ENCODE peak calls at places on chromosomes 4 and X, in eight cellular contexts. One of them, this sample, is unnamed.

GRCh38 chr4:65120287-65120686 is 550.0 kb downstream of the EPHA5 start:
- DNase-seq in adrenal gland: no peak
- DNase-seq in IMR-90: no peak
- DNase-seq in left ventricle myocardium inferior: no peak
- DNase-seq in transverse colon: no peak
- DNase-seq in A549: no peak
- DNase-seq in esophagus squamous epithelium: no peak
- DNase-seq in suprapubic skin: no peak
- DNase-seq in this sample: no peak

GRCh38 chrX:8724176-8724757 is 7.7 kb downstream of the ANOS1 start:
- DNase-seq in A549: peak
- DNase-seq in IMR-90: no peak
- DNase-seq in transverse colon: no peak
- DNase-seq in adrenal gland: no peak
- DNase-seq in left ventricle myocardium inferior: no peak
- DNase-seq in suprapubic skin: no peak
- DNase-seq in esophagus squamous epithelium: no peak
- DNase-seq in this sample: no peak

GRCh38 chr4:7355795-7356194 is 78.9 kb downstream of the PSAPL1 start:
- DNase-seq in IMR-90: no peak
- DNase-seq in esophagus squamous epithelium: no peak
- DNase-seq in transverse colon: no peak
- DNase-seq in left ventricle myocardium inferior: no peak
- DNase-seq in adrenal gland: no peak
- DNase-seq in A549: no peak
- DNase-seq in suprapubic skin: no peak
- DNase-seq in this sample: no peak

GRCh38 chrX:134883134-134883700 is 107.6 kb upstream of the SMIM10 start:
- DNase-seq in transverse colon: no peak
- DNase-seq in left ventricle myocardium inferior: no peak
- DNase-seq in IMR-90: no peak
- DNase-seq in A549: no peak
- DNase-seq in suprapubic skin: no peak
- DNase-seq in esophagus squamous epithelium: no peak
- DNase-seq in adrenal gland: no peak
- DNase-seq in this sample: peak

GRCh38 chr4:48271048-48271452 is 1.4 kb upstream of the TEC start:
- DNase-seq in IMR-90: no peak
- DNase-seq in transverse colon: no peak
- DNase-seq in A549: no peak
- DNase-seq in adrenal gland: no peak
- DNase-seq in esophagus squamous epithelium: no peak
- DNase-seq in suprapubic skin: no peak
- DNase-seq in left ventricle myocardium inferior: no peak
- DNase-seq in this sample: no peak

GRCh38 chr4:183008492-183008891 is 90.6 kb upstream of the WWC2 start:
- DNase-seq in adrenal gland: no peak
- DNase-seq in IMR-90: no peak
- DNase-seq in A549: no peak
- DNase-seq in suprapubic skin: no peak
- DNase-seq in left ventricle myocardium inferior: no peak
- DNase-seq in transverse colon: no peak
- DNase-seq in esophagus squamous epithelium: no peak
- DNase-seq in this sample: no peak

GRCh38 chr4:21625447-21625846 is 323.1 kb downstream of the KCNIP4 start:
- DNase-seq in IMR-90: no peak
- DNase-seq in A549: no peak
- DNase-seq in adrenal gland: no peak
- DNase-seq in esophagus squamous epithelium: no peak
- DNase-seq in transverse colon: no peak
- DNase-seq in suprapubic skin: no peak
- DNase-seq in left ventricle myocardium inferior: no peak
- DNase-seq in this sample: no peak

GRCh38 chr4:156934259-156934635 is 37.4 kb downstream of the PDGFC start:
- DNase-seq in suprapubic skin: no peak
- DNase-seq in A549: no peak
- DNase-seq in adrenal gland: no peak
- DNase-seq in esophagus squamous epithelium: no peak
- DNase-seq in left ventricle myocardium inferior: no peak
- DNase-seq in IMR-90: no peak
- DNase-seq in transverse colon: no peak
- DNase-seq in this sample: no peak

GRCh38 chrX:71556026-71556425 is 22.2 kb upstream of the GCNA start:
- DNase-seq in adrenal gland: no peak
- DNase-seq in IMR-90: no peak
- DNase-seq in suprapubic skin: no peak
- DNase-seq in A549: no peak
- DNase-seq in left ventricle myocardium inferior: no peak
- DNase-seq in esophagus squamous epithelium: no peak
- DNase-seq in transverse colon: no peak
- DNase-seq in this sample: no peak

GRCh38 chr4:154741877-154742851 is 1.6 kb upstream of the LRAT start:
- DNase-seq in esophagus squamous epithelium: no peak
- DNase-seq in left ventricle myocardium inferior: no peak
- DNase-seq in transverse colon: no peak
- DNase-seq in adrenal gland: no peak
- DNase-seq in A549: no peak
- DNase-seq in IMR-90: no peak
- DNase-seq in suprapubic skin: no peak
- DNase-seq in this sample: no peak
- H3K4me3 ChIP-seq in esophagus squamous epithelium: peak
- H3K4me3 ChIP-seq in left ventricle myocardium inferior: peak
- H3K4me3 ChIP-seq in transverse colon: no peak
- H3K4me3 ChIP-seq in adrenal gland: peak
- H3K4me3 ChIP-seq in A549: no peak
- H3K4me3 ChIP-seq in IMR-90: no peak
- H3K4me3 ChIP-seq in suprapubic skin: peak
- H3K4me3 ChIP-seq in this sample: no peak

GRCh38 chr4:113292371-113293042 is 243.1 kb downstream of the ANK2 start:
- DNase-seq in IMR-90: peak
- DNase-seq in left ventricle myocardium inferior: peak
- DNase-seq in transverse colon: peak
- DNase-seq in esophagus squamous epithelium: no peak
- DNase-seq in suprapubic skin: no peak
- DNase-seq in A549: no peak
- DNase-seq in adrenal gland: no peak
- DNase-seq in this sample: no peak

GRCh38 chr4:113290666-113291065 is 241.2 kb downstream of the ANK2 start:
- DNase-seq in left ventricle myocardium inferior: no peak
- DNase-seq in A549: no peak
- DNase-seq in adrenal gland: no peak
- DNase-seq in suprapubic skin: no peak
- DNase-seq in IMR-90: no peak
- DNase-seq in transverse colon: no peak
- DNase-seq in esophagus squamous epithelium: no peak
- DNase-seq in this sample: no peak

GRCh38 chr4:113293673-113294072 is 244.2 kb downstream of the ANK2 start:
- DNase-seq in left ventricle myocardium inferior: no peak
- DNase-seq in A549: no peak
- DNase-seq in esophagus squamous epithelium: no peak
- DNase-seq in transverse colon: no peak
- DNase-seq in IMR-90: no peak
- DNase-seq in adrenal gland: no peak
- DNase-seq in suprapubic skin: no peak
- DNase-seq in this sample: no peak

GRCh38 chr4:113293043-113293560 is 243.6 kb downstream of the ANK2 start:
- DNase-seq in left ventricle myocardium inferior: no peak
- DNase-seq in IMR-90: peak
- DNase-seq in suprapubic skin: no peak
- DNase-seq in esophagus squamous epithelium: no peak
- DNase-seq in A549: no peak
- DNase-seq in adrenal gland: no peak
- DNase-seq in transverse colon: no peak
- DNase-seq in this sample: no peak

DNA sequence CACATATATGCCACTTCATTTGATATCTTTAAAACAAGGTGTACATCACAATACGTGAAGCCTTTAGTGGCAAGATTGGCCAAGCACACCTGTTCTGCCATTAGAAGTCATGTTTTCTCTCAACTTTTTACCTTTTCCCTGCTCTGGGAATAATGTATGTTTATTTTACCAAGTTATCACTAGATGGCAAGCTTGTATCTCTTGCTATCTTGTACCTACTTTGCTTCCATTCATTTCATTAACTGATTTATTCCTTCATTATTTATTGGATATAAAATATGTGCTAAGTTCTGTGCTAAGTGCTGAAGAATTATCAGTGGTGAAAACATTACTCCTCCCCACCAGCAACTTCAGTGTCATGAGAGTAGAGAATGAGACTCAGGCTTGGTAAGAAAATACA is 245.5 kb downstream of the ANK2 start:
- DNase-seq in adrenal gland: no peak
- DNase-seq in suprapubic skin: no peak
- DNase-seq in esophagus squamous epithelium: no peak
- DNase-seq in A549: no peak
- DNase-seq in left ventricle myocardium inferior: no peak
- DNase-seq in IMR-90: no peak
- DNase-seq in transverse colon: no peak
- DNase-seq in this sample: no peak
- TF ChIP-seq CTCF in adrenal gland: no peak
- TF ChIP-seq CTCF in suprapubic skin: no peak
- TF ChIP-seq CTCF in esophagus squamous epithelium: no peak
- TF ChIP-seq CTCF in A549: peak
- TF ChIP-seq CTCF in left ventricle myocardium inferior: no peak
- TF ChIP-seq CTCF in IMR-90: peak
- TF ChIP-seq CTCF in transverse colon: no peak
- TF ChIP-seq CTCF in this sample: no peak

GRCh38 chrX:43882294-43882681 is at the start of gene MAOB:
- DNase-seq in left ventricle myocardium inferior: peak
- DNase-seq in A549: no peak
- DNase-seq in esophagus squamous epithelium: no peak
- DNase-seq in IMR-90: no peak
- DNase-seq in adrenal gland: peak
- DNase-seq in suprapubic skin: peak
- DNase-seq in transverse colon: peak
- DNase-seq in this sample: no peak
- H3K4me3 ChIP-seq in left ventricle myocardium inferior: peak
- H3K4me3 ChIP-seq in A549: no peak
- H3K4me3 ChIP-seq in esophagus squamous epithelium: peak
- H3K4me3 ChIP-seq in IMR-90: no peak
- H3K4me3 ChIP-seq in adrenal gland: peak
- H3K4me3 ChIP-seq in suprapubic skin: peak
- H3K4me3 ChIP-seq in transverse colon: peak
- H3K4me3 ChIP-seq in this sample: no peak

GRCh38 chrX:102840871-102841705 is 96.0 kb upstream of the RAB40AL start:
- DNase-seq in adrenal gland: no peak
- DNase-seq in A549: peak
- DNase-seq in left ventricle myocardium inferior: no peak
- DNase-seq in IMR-90: peak
- DNase-seq in esophagus squamous epithelium: no peak
- DNase-seq in transverse colon: no peak
- DNase-seq in suprapubic skin: no peak
- DNase-seq in this sample: no peak
- TF ChIP-seq CTCF in adrenal gland: no peak
- TF ChIP-seq CTCF in A549: peak
- TF ChIP-seq CTCF in left ventricle myocardium inferior: no peak
- TF ChIP-seq CTCF in IMR-90: peak
- TF ChIP-seq CTCF in esophagus squamous epithelium: no peak
- TF ChIP-seq CTCF in transverse colon: no peak
- TF ChIP-seq CTCF in suprapubic skin: no peak
- TF ChIP-seq CTCF in this sample: peak

DNA sequence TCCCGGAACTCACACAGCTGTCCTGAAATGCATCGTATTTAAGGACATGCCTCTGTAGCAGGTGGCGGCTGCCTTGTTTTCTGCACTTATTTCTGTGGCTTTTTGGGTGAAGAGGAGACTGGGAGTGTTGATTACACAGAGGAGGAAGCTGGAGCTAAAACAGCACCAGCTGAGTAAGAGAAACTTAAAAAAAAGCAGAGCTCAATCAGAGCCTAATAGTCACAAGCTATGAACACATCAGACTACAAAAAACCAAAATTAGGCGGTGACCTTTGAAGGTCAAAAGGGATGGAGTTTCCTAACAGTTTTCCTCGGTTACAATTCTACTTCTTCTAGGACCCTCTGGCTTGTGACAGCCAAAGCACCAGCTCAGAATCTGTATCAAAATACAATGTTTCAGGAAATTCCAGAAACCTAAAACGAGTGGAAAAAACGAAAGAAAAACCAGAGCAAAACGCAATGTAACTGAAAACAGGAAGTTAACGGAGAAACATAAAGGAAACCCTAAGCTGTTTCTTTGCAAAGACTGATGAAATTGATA is 13.5 kb downstream of the PRKX start:
- DNase-seq in IMR-90: no peak
- DNase-seq in left ventricle myocardium inferior: no peak
- DNase-seq in suprapubic skin: no peak
- DNase-seq in transverse colon: no peak
- DNase-seq in esophagus squamous epithelium: no peak
- DNase-seq in adrenal gland: no peak
- DNase-seq in A549: no peak
- DNase-seq in this sample: no peak
- H3K4me3 ChIP-seq in IMR-90: peak
- H3K4me3 ChIP-seq in left ventricle myocardium inferior: peak
- H3K4me3 ChIP-seq in suprapubic skin: peak
- H3K4me3 ChIP-seq in transverse colon: peak
- H3K4me3 ChIP-seq in esophagus squamous epithelium: peak
- H3K4me3 ChIP-seq in adrenal gland: peak
- H3K4me3 ChIP-seq in A549: no peak
- H3K4me3 ChIP-seq in this sample: no peak

GRCh38 chrX:144722307-144722706 is 525.0 kb upstream of the SPANXN1 start:
- DNase-seq in IMR-90: no peak
- DNase-seq in transverse colon: no peak
- DNase-seq in esophagus squamous epithelium: no peak
- DNase-seq in suprapubic skin: no peak
- DNase-seq in adrenal gland: no peak
- DNase-seq in A549: no peak
- DNase-seq in left ventricle myocardium inferior: no peak
- DNase-seq in this sample: no peak
- TF ChIP-seq CTCF in IMR-90: no peak
- TF ChIP-seq CTCF in transverse colon: no peak
- TF ChIP-seq CTCF in esophagus squamous epithelium: no peak
- TF ChIP-seq CTCF in suprapubic skin: no peak
- TF ChIP-seq CTCF in adrenal gland: no peak
- TF ChIP-seq CTCF in A549: no peak
- TF ChIP-seq CTCF in left ventricle myocardium inferior: no peak
- TF ChIP-seq CTCF in this sample: peak

DNA sequence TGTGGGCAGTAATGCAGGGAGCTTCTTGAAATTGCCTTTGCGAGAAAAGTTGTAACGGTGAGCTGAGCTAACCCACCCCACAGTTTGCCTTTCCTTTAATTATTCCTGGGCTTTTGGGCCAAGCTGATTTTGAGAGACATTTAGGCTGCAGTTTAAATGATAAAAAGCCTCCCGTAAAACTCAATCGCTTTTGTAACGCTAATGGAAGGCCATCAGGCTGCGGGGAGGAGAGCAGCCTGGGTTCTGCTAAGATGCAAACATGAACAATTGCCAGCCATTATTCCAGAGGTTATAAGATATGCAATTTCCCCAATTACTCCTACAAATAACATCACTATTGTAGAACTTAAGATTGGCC is 108.1 kb upstream of the FAM9C start:
- DNase-seq in adrenal gland: no peak
- DNase-seq in IMR-90: no peak
- DNase-seq in left ventricle myocardium inferior: no peak
- DNase-seq in A549: no peak
- DNase-seq in esophagus squamous epithelium: no peak
- DNase-seq in suprapubic skin: no peak
- DNase-seq in transverse colon: no peak
- DNase-seq in this sample: no peak
- H3K4me3 ChIP-seq in adrenal gland: no peak
- H3K4me3 ChIP-seq in IMR-90: no peak
- H3K4me3 ChIP-seq in left ventricle myocardium inferior: no peak
- H3K4me3 ChIP-seq in A549: no peak
- H3K4me3 ChIP-seq in esophagus squamous epithelium: no peak
- H3K4me3 ChIP-seq in suprapubic skin: no peak
- H3K4me3 ChIP-seq in transverse colon: no peak
- H3K4me3 ChIP-seq in this sample: no peak

This sample was measured in PC-9.